ENCODE peak calls at places on chromosomes 4 and X, in six cellular contexts. G is A549, E is HepG2, A is GM12878, Z is NB4, H is K562. I is an unnamed sample.

GRCh38 chr4:127781303-127782024 is 658 bp upstream of the HSPA4L start:
- DNase-seq in G (no peak), E (no peak), A (no peak), Z (no peak), H (no peak), I (no peak)

GRCh38 chrX:78124304-78124703 is 15.1 kb downstream of the TAF9B start:
- DNase-seq in G (peak), E (no peak), A (no peak), Z (peak), H (no peak), I (no peak)

GRCh38 chr4:7546809-7547367 is 112.2 kb upstream of the PSAPL1 start:
- DNase-seq in G (no peak), E (no peak), A (no peak), Z (no peak), H (no peak), I (no peak)

GRCh38 chr4:169342159-169342865 is 71.6 kb upstream of the SH3RF1 start:
- DNase-seq in G (no peak), E (no peak), A (no peak), Z (no peak), H (no peak), I (no peak)

GRCh38 chr4:26076000-26076587 is 162.1 kb downstream of the SMIM20 start:
- DNase-seq in G (no peak), E (no peak), A (peak), Z (peak), H (no peak), I (no peak)

GRCh38 chrX:40773809-40774208 is 38.5 kb upstream of the MED14 start:
- DNase-seq in G (peak), E (no peak), A (no peak), Z (no peak), H (no peak), I (peak)

GRCh38 chr4:158033416-158033863 is 139.4 kb downstream of the GASK1B start:
- DNase-seq in G (peak), E (peak), A (no peak), Z (no peak), H (no peak), I (peak)

GRCh38 chr4:174648859-174649258 is 126.6 kb upstream of the HPGD start:
- DNase-seq in G (no peak), E (no peak), A (no peak), Z (no peak), H (no peak), I (no peak)

GRCh38 chr4:59612235-59612634 is 1587.9 kb upstream of the ADGRL3 start:
- DNase-seq in G (peak), E (no peak), A (no peak), Z (peak), H (no peak), I (no peak)

GRCh38 chrX:110086916-110087484 is 84.1 kb downstream of the TMEM164 start:
- DNase-seq in G (peak), E (peak), A (no peak), Z (peak), H (peak), I (peak)

GRCh38 chrX:102765794-102766193 is 45.3 kb downstream of the GPRASP3 start:
- DNase-seq in G (peak), E (no peak), A (no peak), Z (no peak), H (no peak), I (peak)

GRCh38 chr4:2365913-2366210 is 52.6 kb downstream of the ZFYVE28 start:
- DNase-seq in G (no peak), E (no peak), A (no peak), Z (no peak), H (no peak), I (no peak)

GRCh38 chr4:93828830-93829530 is 427 bp downstream of the ATOH1 start:
- DNase-seq in G (no peak), E (no peak), A (no peak), Z (no peak), H (no peak), I (no peak)

GRCh38 chr4:6601661-6602250 is 26.8 kb downstream of the MAN2B2 start:
- DNase-seq in G (no peak), E (peak), A (no peak), Z (peak), H (no peak), I (no peak)

GRCh38 chrX:9392445-9392844 is 72.4 kb upstream of the TBL1X start:
- DNase-seq in G (no peak), E (no peak), A (no peak), Z (no peak), H (no peak), I (no peak)

GRCh38 chr4:67727124-67727850 is 26.3 kb upstream of the UBA6 start:
- DNase-seq in G (peak), E (no peak), A (no peak), Z (no peak), H (no peak), I (peak)

GRCh38 chr4:55906999-55907398 is 41.7 kb upstream of the CEP135 start:
- DNase-seq in G (peak), E (no peak), A (no peak), Z (no peak), H (no peak), I (peak)

GRCh38 chr4:56182356-56182755 is 204.9 kb downstream of the AASDH start:
- DNase-seq in G (no peak), E (no peak), A (no peak), Z (peak), H (no peak), I (no peak)

GRCh38 chr4:84994280-84994679 is 27.8 kb upstream of the WDFY3 start:
- DNase-seq in G (no peak), E (no peak), A (no peak), Z (no peak), H (no peak), I (no peak)

GRCh38 chrX:53281321-53281822 is at the start of gene IQSEC2:
- DNase-seq in G (peak), E (no peak), A (no peak), Z (peak), H (peak), I (peak)

GRCh38 chr4:10962246-10962645 is 277.7 kb upstream of the CLNK start:
- DNase-seq in G (no peak), E (no peak), A (no peak), Z (no peak), H (no peak), I (no peak)

GRCh38 chr4:168511780-168512467 is 15.1 kb downstream of the PALLD start:
- DNase-seq in G (no peak), E (no peak), A (no peak), Z (no peak), H (no peak), I (no peak)

GRCh38 chr4:73208376-73208775 is 50.2 kb downstream of the ANKRD17 start:
- DNase-seq in G (no peak), E (no peak), A (no peak), Z (no peak), H (no peak), I (no peak)

GRCh38 chrX:50484662-50485061 is 14.0 kb upstream of the DGKK start:
- DNase-seq in G (no peak), E (no peak), A (no peak), Z (no peak), H (no peak), I (no peak)

GRCh38 chrX:70960728-70961127 is 29.8 kb upstream of the SLC7A3 start:
- DNase-seq in G (peak), E (no peak), A (no peak), Z (peak), H (no peak), I (no peak)

GRCh38 chr4:32455231-32455630 is 1735.1 kb downstream of the PCDH7 start:
- DNase-seq in G (no peak), E (no peak), A (no peak), Z (no peak), H (no peak), I (no peak)

GRCh38 chr4:6957994-6958393 is 48.4 kb downstream of the TBC1D14 start:
- DNase-seq in G (no peak), E (no peak), A (no peak), Z (no peak), H (no peak), I (no peak)

GRCh38 chr4:29596228-29596627 is 1123.9 kb upstream of the PCDH7 start:
- DNase-seq in G (no peak), E (no peak), A (no peak), Z (no peak), H (no peak), I (no peak)

GRCh38 chr4:181944527-181944926 is 298.7 kb upstream of the TENM3 start:
- DNase-seq in G (no peak), E (no peak), A (no peak), Z (no peak), H (no peak), I (no peak)

GRCh38 chrX:71017396-71017939 is 50.7 kb downstream of the SNX12 start:
- DNase-seq in G (no peak), E (no peak), A (no peak), Z (no peak), H (no peak), I (peak)

GRCh38 chrX:135408794-135409193 is 12.9 kb upstream of the SMIM10L2A start:
- DNase-seq in G (no peak), E (no peak), A (peak), Z (no peak), H (no peak), I (no peak)

GRCh38 chrX:135416546-135416945 is 5.2 kb upstream of the SMIM10L2A start:
- DNase-seq in G (peak), E (no peak), A (no peak), Z (no peak), H (no peak), I (no peak)

GRCh38 chrX:135411893-135412292 is 9.9 kb upstream of the SMIM10L2A start:
- DNase-seq in G (peak), E (no peak), A (no peak), Z (peak), H (no peak), I (no peak)

DNA sequence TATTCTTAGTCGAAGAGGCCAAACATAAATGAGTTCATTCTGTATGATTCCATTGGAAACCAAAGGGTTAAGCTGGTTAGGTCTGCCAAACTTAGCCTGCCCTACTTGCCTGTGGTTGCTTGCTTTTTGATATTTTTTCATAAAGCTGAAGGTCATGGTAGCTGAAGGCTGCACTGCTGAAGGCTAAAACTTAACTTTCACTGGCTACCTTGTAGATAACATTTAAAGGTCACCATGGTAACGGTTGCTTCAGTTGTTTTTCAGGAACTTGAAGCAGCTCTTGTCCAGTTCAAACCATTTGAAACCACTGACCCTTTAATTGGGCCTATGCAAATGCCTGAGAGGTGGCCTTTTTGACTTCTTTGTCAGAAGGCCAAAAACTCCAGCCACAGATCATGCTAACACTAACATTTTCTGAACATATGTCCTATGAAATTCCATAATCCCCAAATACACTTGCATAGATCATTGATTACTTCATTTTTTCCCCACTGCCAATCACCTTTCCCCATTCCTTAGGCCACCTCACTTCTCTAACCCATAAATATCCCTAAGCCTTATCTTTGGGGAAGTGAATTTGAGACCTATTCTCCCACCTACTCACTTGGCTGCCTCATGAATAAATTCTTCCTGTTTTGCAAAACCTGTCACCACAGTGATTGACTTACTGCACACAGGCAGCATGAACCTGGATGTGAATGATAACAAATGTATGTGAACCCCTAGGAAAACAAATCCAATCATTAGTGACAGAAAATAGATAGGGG is 10.7 kb upstream of the SMIM10L2A start:
- DNase-seq in G (no peak), E (no peak), A (no peak), Z (peak), H (no peak), I (no peak)
- TF ChIP-seq MYC in G (no peak), E (no peak), A (no peak), Z (no peak), H (no peak), I (no peak)

GRCh38 chr4:1362046-1362445 is 15.0 kb downstream of the UVSSA start:
- DNase-seq in G (no peak), E (no peak), A (no peak), Z (no peak), H (no peak), I (no peak)

GRCh38 chr4:1359161-1359535 is 12.1 kb downstream of the UVSSA start:
- DNase-seq in G (no peak), E (no peak), A (no peak), Z (no peak), H (no peak), I (no peak)

GRCh38 chr4:1361391-1361790 is 14.4 kb downstream of the UVSSA start:
- DNase-seq in G (no peak), E (no peak), A (no peak), Z (no peak), H (no peak), I (no peak)

GRCh38 chr4:1359976-1360375 is 13.0 kb downstream of the UVSSA start:
- DNase-seq in G (no peak), E (no peak), A (no peak), Z (no peak), H (no peak), I (no peak)

GRCh38 chr4:1360423-1361283 is 13.6 kb downstream of the UVSSA start:
- DNase-seq in G (no peak), E (peak), A (no peak), Z (no peak), H (no peak), I (no peak)
- TF ChIP-seq MYC in G (no peak), E (peak), A (no peak), Z (no peak), H (no peak), I (no peak)

GRCh38 chr4:141099326-141099725 is 33.9 kb downstream of the RNF150 start:
- DNase-seq in G (no peak), E (no peak), A (no peak), Z (no peak), H (no peak), I (no peak)

GRCh38 chr4:141098163-141098562 is 35.1 kb downstream of the RNF150 start:
- DNase-seq in G (no peak), E (no peak), A (no peak), Z (no peak), H (no peak), I (no peak)

GRCh38 chr4:141107927-141108326 is 25.3 kb downstream of the RNF150 start:
- DNase-seq in G (no peak), E (no peak), A (no peak), Z (no peak), H (no peak), I (no peak)

DNA sequence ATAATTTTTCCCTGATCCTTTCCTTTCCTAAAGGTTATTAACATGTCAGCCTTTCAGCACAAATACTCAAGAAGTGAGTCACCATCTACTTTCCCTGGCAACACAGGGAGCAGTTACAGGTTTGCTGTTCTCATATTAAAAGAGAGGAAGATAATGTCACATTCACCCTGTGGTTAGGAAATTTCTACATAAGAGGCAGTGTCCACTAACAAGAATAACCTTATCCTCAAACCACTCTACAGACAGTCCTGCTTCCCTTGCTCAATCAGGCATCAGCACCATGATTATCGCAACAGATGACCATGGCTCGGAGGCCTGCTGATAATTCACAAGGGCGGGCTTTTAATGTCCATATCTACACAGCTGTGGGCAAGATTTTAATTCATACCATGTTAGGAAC is 30.9 kb downstream of the RNF150 start:
- DNase-seq in G (peak), E (no peak), A (no peak), Z (no peak), H (no peak), I (no peak)
- TF ChIP-seq MYC in G (no peak), E (no peak), A (no peak), Z (no peak), H (no peak), I (no peak)

GRCh38 chrX:38341442-38341841 is 11.0 kb upstream of the OTC start:
- DNase-seq in G (no peak), E (no peak), A (no peak), Z (no peak), H (no peak), I (no peak)

GRCh38 chrX:38347136-38347535 is 5.3 kb upstream of the OTC start:
- DNase-seq in G (peak), E (no peak), A (no peak), Z (peak), H (no peak), I (peak)

GRCh38 chrX:38351346-38351745 is 1.1 kb upstream of the OTC start:
- DNase-seq in G (no peak), E (no peak), A (no peak), Z (no peak), H (no peak), I (no peak)

GRCh38 chrX:38342853-38343778 is 9.3 kb upstream of the OTC start:
- DNase-seq in G (peak), E (peak), A (no peak), Z (no peak), H (no peak), I (no peak)

GRCh38 chrX:38346150-38346549 is 6.3 kb upstream of the OTC start:
- DNase-seq in G (no peak), E (no peak), A (no peak), Z (no peak), H (no peak), I (no peak)
- TF ChIP-seq MYC in G (no peak), E (no peak), A (no peak), Z (no peak), H (no peak), I (no peak)

GRCh38 chrX:19046343-19047215 is 62.7 kb upstream of the PHKA2 start:
- DNase-seq in G (peak), E (no peak), A (no peak), Z (peak), H (no peak), I (no peak)
- TF ChIP-seq MYC in G (no peak), E (no peak), A (no peak), Z (no peak), H (no peak), I (no peak)

DNA sequence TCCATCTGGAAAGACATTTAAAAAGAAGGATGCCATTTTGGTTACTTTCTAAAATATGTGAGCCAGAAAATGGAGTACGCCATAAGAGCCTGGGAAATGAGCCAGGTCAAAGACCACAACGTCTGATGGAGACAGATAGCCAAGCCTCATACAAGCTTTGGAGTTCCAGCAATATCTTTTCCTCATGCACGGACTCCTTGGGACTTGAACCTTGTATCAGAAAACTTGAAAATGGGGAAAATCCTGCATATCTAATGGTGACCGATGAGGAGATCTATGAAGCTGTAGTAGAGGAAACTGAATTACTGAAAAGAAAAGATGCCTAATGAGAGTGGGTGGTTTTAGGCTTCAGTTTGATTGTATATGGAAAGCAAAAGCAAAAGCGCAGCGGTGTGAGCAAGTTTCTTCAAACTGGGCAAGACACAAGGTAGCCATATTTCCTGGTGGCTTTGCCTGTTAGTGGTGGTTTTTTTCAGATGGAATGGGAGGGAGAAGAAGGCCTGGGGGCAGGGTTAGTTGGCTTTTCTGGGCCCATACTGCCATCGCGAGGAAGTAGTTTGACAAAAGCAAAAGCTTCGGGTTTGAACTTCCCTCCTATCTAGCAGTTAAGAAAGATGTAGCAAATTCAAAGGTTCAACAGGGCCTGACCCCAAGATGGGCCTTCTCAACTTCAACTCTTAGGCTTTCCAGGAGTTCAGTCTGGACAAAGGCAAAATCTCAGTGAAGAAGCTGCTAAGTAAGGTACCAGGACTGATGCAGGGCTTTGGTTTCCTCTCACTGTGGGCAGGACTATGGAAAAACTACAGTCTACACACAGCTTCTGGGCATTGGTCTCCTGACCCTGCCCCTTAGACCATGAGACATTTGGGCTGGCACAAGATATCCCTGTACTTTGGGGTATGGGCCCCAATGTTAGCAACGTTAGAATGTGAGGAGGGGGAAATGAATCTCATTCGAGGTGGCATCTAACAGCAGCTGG is 210.0 kb upstream of the STK26 start:
- DNase-seq in G (peak), E (no peak), A (peak), Z (no peak), H (peak), I (peak)
- TF ChIP-seq MYC in G (no peak), E (no peak), A (no peak), Z (no peak), H (no peak), I (no peak)

I was measured in endothelial cell of umbilical vein.